ENCODE peak calls at places on chromosomes 7 and 10, in four cellular contexts. T is HCT116, U is K562, H is HepG2. A is an unnamed sample.
A peak's percentile ranks its signal among the peaks of the same experiment; 100 is the strongest.

GRCh38 chr10:23079700-23080099 is 15.7 kb upstream of the MSRB2 start:
- DNase-seq in U (no peak), T (no peak), H (no peak), A (no peak)

GRCh38 chr10:89342219-89342966 is 14.6 kb downstream of the IFIT3 start:
- DNase-seq in T (no peak), H (no peak), U (no peak), A (no peak)

GRCh38 chr7:149880871-149881301 is 7.1 kb downstream of the ATP6V0E2 start:
- DNase-seq in U (no peak), H (no peak), T (no peak), A (no peak)

GRCh38 chr10:70493660-70494234 is 15.2 kb downstream of the PALD1 start:
- DNase-seq in U (no peak), T (no peak), H (no peak), A (no peak)

GRCh38 chr7:71322201-71322600 is 190.3 kb downstream of the GALNT17 start:
- DNase-seq in U (no peak), T (no peak), H (no peak), A (no peak)

GRCh38 chr7:144069953-144070352 is 342 bp downstream of the OR2A25 start:
- DNase-seq in H (no peak), T (no peak), U (no peak), A (no peak)

GRCh38 chr10:94314913-94315545 is 47.7 kb downstream of the NOC3L start:
- DNase-seq in U (no peak), H (peak; percentile 65), T (no peak), A (no peak)

GRCh38 chr7:158642149-158642548 is 54.5 kb upstream of the PTPRN2 start:
- DNase-seq in U (no peak), H (peak; percentile 73), T (no peak), A (no peak)

GRCh38 chr7:11203688-11204087 is 230.0 kb downstream of the PHF14 start:
- DNase-seq in U (no peak), H (no peak), T (no peak), A (no peak)

GRCh38 chr10:7932301-7933036 is 114.2 kb downstream of the TAF3 start:
- DNase-seq in T (no peak), H (peak; percentile 98), U (no peak), A (no peak)

GRCh38 chr10:33129987-33130386 is 172.0 kb upstream of the ITGB1 start:
- DNase-seq in H (no peak), T (no peak), U (no peak), A (no peak)

GRCh38 chr10:43254199-43254730 is 12.6 kb downstream of the RASGEF1A start:
- DNase-seq in U (no peak), H (no peak), T (no peak), A (no peak)

GRCh38 chr7:5824297-5824610 is 42.8 kb upstream of the RNF216 start:
- DNase-seq in T (no peak), H (no peak), U (peak; percentile 7), A (no peak)

GRCh38 chr7:139626817-139627216 is 103.3 kb downstream of the CLEC2L start:
- DNase-seq in U (no peak), H (no peak), T (no peak), A (no peak)

GRCh38 chr7:14717711-14718304 is 184.7 kb downstream of the DGKB start:
- DNase-seq in U (no peak), T (no peak), H (no peak), A (no peak)

GRCh38 chr10:110522365-110522988 is 24.8 kb downstream of the DUSP5 start:
- DNase-seq in T (no peak), U (no peak), H (peak; percentile 64), A (no peak)

GRCh38 chr10:19791032-19791431 is 25.2 kb upstream of the PLXDC2 start:
- DNase-seq in T (no peak), H (no peak), U (no peak), A (no peak)

GRCh38 chr10:111086602-111087001 is 9.8 kb downstream of the ADRA2A start:
- DNase-seq in T (no peak), U (no peak), H (no peak), A (no peak)

GRCh38 chr10:6924166-6924565 is 344.1 kb upstream of the PRKCQ start:
- DNase-seq in T (no peak), U (no peak), H (no peak), A (no peak)
- TF ChIP-seq TCF7L2 in T (no peak), U (no peak), H (no peak), A (no peak)

DNA sequence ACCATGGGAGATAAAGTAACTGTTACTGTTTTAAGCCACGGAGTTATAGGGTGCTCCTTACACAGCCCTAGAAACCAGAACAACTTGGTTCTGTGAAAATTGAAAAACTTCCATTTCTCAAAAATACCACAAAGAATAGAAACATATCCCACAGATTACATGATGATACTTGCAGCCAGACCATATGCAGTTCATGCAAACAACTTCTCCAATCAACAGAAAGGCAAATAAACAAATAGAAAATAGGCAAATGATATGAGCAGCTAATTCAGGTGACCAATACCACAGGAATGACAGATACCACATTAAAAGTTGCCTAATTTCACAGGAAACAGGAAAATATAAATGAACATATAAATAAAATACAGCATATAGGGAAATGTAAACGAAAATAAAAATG is 297.5 kb downstream of the HTR7 start:
- DNase-seq in H (no peak), U (no peak), T (no peak), A (no peak)
- TF ChIP-seq TCF7L2 in H (no peak), U (no peak), T (no peak), A (no peak)

DNA sequence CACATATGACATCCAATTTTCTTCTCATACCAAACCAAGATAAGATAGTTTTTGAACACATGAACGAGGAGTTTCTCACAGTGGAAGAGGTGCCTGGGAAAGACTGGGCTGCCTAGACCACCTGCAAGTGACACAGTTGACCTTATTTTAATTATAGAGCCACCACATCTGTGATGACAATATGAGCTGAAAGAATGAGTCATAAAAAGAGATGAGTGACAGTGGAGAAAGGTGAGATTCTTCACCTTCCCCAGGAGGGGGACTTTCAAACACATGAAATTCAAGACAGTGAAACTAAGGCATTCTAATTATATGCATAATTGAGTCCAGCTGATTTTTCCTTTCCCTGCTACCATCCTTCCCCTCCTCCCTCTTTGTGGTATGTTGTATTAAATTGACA is 475.5 kb downstream of the NXPH1 start:
- DNase-seq in T (no peak), H (no peak), U (no peak), A (no peak)
- TF ChIP-seq TCF7L2 in T (no peak), H (no peak), U (no peak), A (no peak)

GRCh38 chr7:135905355-135905754 is 71.8 kb downstream of the MTPN start:
- DNase-seq in T (no peak), U (no peak), H (no peak), A (no peak)

GRCh38 chr7:135901585-135902540 is 75.3 kb downstream of the MTPN start:
- DNase-seq in H (no peak), T (no peak), U (no peak), A (no peak)

GRCh38 chr7:135910393-135911036 is 66.6 kb downstream of the MTPN start:
- DNase-seq in T (no peak), H (no peak), U (no peak), A (no peak)

GRCh38 chr7:135904282-135904681 is 72.9 kb downstream of the MTPN start:
- DNase-seq in U (no peak), H (no peak), T (no peak), A (no peak)

GRCh38 chr7:135905858-135906257 is 71.3 kb downstream of the MTPN start:
- DNase-seq in T (no peak), H (no peak), U (no peak), A (no peak)
- TF ChIP-seq TCF7L2 in T (no peak), H (no peak), U (no peak), A (no peak)

GRCh38 chr7:88357794-88358533 is 51.3 kb upstream of the STEAP4 start:
- DNase-seq in T (no peak), U (no peak), H (peak; percentile 13), A (no peak)

GRCh38 chr7:88358881-88359280 is 52.2 kb upstream of the STEAP4 start:
- DNase-seq in H (no peak), U (no peak), T (no peak), A (no peak)

GRCh38 chr7:88358534-88358838 is 51.8 kb upstream of the STEAP4 start:
- DNase-seq in T (no peak), H (no peak), U (no peak), A (no peak)

GRCh38 chr7:88357295-88357694 is 50.6 kb upstream of the STEAP4 start:
- DNase-seq in H (no peak), T (no peak), U (no peak), A (no peak)

GRCh38 chr7:88354999-88355398 is 48.3 kb upstream of the STEAP4 start:
- DNase-seq in T (no peak), H (no peak), U (no peak), A (no peak)
- TF ChIP-seq TCF7L2 in T (no peak), H (no peak), U (no peak), A (no peak)

GRCh38 chr10:71569775-71570588 is 149.6 kb downstream of the C10orf105 start:
- DNase-seq in U (peak; percentile 92), H (peak; percentile 53), T (peak; percentile 18), A (peak; percentile 38)
- TF ChIP-seq TCF7L2 in U (no peak), H (no peak), T (no peak), A (no peak)

DNA sequence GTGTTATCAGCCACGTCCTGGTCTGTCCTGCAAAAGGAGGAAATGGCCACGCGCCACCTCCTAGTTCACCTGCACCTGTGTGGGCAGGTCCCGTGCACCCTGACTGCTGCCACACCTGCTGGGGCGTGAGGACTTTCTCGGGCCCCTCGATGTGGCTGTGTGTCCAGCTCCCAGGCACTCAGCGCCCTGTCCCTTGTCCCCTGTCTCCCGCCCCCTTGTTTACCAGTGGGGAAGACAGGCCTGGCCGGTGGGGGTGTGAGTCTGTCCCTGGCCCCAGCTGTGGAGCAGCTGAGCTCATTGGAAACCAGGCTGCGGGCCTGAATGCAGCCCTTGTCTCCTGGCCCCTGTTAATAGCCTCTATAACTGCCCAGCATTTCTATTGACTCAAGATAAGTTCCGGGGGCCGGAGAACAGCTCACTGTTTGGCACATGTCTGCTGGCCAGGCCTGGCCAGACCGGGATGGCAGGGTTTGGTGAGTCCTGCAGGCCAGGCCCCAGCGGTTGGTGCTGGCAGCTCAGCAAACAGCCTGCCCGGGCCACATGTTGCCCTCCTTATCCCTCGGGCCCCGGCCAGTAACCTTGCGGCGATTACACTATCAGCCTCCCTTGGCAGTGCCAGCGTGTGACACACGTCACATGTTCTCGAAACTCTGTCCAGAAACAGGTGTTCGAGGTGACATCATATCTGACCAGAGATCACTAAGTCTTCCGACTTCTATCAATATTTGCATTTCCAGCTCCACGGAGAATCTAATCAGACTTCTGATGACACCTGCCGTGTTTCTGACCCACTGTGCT is 52.1 kb downstream of the FOXL3 start:
- DNase-seq in U (no peak), T (no peak), H (peak; percentile 90), A (no peak)
- TF ChIP-seq TCF7L2 in U (no peak), T (no peak), H (no peak), A (no peak)

DNA sequence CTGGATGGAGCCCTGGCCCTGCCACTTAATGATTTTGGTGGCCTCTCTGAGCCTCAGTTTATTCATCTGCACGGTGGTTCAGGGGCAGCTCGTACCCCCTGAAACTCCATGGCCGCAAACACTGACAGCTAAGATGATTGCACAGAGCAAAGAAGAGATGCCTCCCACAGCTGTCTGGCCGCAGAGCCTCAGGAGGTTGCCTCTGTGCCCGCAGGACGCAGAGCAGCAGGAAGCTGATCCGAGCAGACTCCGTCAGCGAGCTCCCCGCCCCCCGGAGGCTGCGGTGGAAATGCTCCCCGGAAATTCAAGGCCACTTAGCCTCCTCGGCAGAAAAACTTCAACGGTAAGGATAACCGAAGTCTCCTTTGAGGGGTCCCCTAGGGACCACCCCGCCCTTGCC is 30.2 kb upstream of the C10orf53 start:
- DNase-seq in T (no peak), H (no peak), U (no peak), A (no peak)
- TF ChIP-seq TCF7L2 in T (no peak), H (no peak), U (no peak), A (no peak)

A was measured in Panc1.